ENCODE peak calls at places on chromosomes 5 and 9, in eight cellular contexts. V is thoracic aorta, P is tibial nerve, O is right atrium auricular region, W is heart right ventricle, Y is left lung, H is bronchial epithelial cell, S is colonic mucosa. E is an unnamed sample.

GRCh38 chr5:88256872-88257271 is 11.8 kb downstream of the TMEM161B start:
- DNase-seq in O (no peak), V (no peak), P (no peak), S (no peak), H (no peak), Y (no peak), W (no peak), E (no peak)

GRCh38 chr9:100396769-100397168 is 30.2 kb upstream of the MSANTD3 start:
- DNase-seq in O (no peak), W (no peak), V (no peak), H (no peak), Y (no peak), P (no peak), S (no peak), E (no peak)

GRCh38 chr5:178296066-178296465 is 63.5 kb upstream of the PHYKPL start:
- DNase-seq in P (no peak), V (no peak), W (peak; percentile 47), O (no peak), S (no peak), H (no peak), Y (peak; percentile 1), E (peak; percentile 22)

GRCh38 chr5:173247050-173247449 is 12.0 kb upstream of the NKX2-5 start:
- DNase-seq in Y (no peak), H (no peak), S (no peak), W (no peak), V (no peak), O (no peak), P (no peak), E (no peak)

GRCh38 chr9:34085581-34086500 is 37.2 kb upstream of the UBAP2 start:
- DNase-seq in S (no peak), Y (no peak), P (no peak), V (peak; percentile 11), O (no peak), W (peak; percentile 25), H (no peak), E (no peak)

GRCh38 chr5:157390179-157390923 is 69.7 kb upstream of the NIPAL4 start:
- DNase-seq in S (peak; percentile 33), H (peak; percentile 98), P (no peak), V (no peak), W (no peak), O (no peak), Y (peak; percentile 71), E (peak; percentile 79)

GRCh38 chr9:13613296-13613695 is 333.8 kb upstream of the MPDZ start:
- DNase-seq in W (no peak), H (no peak), V (no peak), O (no peak), P (no peak), S (no peak), Y (no peak), E (no peak)

GRCh38 chr9:25003686-25004085 is 458.0 kb upstream of the IZUMO3 start:
- DNase-seq in H (no peak), O (no peak), W (no peak), S (no peak), V (no peak), Y (no peak), P (no peak), E (peak; percentile 1)

GRCh38 chr5:2992806-2993205 is 241.3 kb upstream of the IRX2 start:
- DNase-seq in O (no peak), Y (no peak), W (no peak), V (no peak), H (no peak), P (no peak), S (no peak), E (no peak)

GRCh38 chr5:9294793-9295465 is 250.9 kb downstream of the SEMA5A start:
- DNase-seq in O (no peak), W (no peak), V (no peak), Y (no peak), H (no peak), P (no peak), S (no peak), E (no peak)

GRCh38 chr9:7169717-7170348 is 412.1 kb downstream of the KDM4C start:
- DNase-seq in O (no peak), S (no peak), W (no peak), P (no peak), V (no peak), H (no peak), Y (no peak), E (no peak)

GRCh38 chr9:136343121-136343883 is 16.0 kb downstream of the GPSM1 start:
- DNase-seq in O (no peak), W (peak; percentile 76), V (no peak), P (no peak), Y (no peak), S (no peak), H (no peak), E (no peak)

GRCh38 chr9:38068866-38069628 is at the start of gene SHB:
- DNase-seq in W (peak; percentile 82), S (peak; percentile 81), P (peak; percentile 66), H (no peak), V (peak; percentile 25), Y (peak; percentile 83), O (peak; percentile 75), E (peak; percentile 84)

GRCh38 chr5:147989239-147989638 is 74.5 kb upstream of the SPINK5 start:
- DNase-seq in V (no peak), Y (no peak), W (no peak), O (no peak), H (peak; percentile 58), P (no peak), S (no peak), E (no peak)

GRCh38 chr9:91422832-91423711 is 560 bp downstream of the NFIL3 start:
- DNase-seq in W (peak; percentile 65), H (peak; percentile 59), S (peak; percentile 74), P (peak; percentile 91), Y (peak; percentile 68), O (peak; percentile 92), V (peak; percentile 24), E (peak; percentile 58)

GRCh38 chr5:61965074-61965473 is 340.9 kb upstream of the KIF2A start:
- DNase-seq in Y (no peak), H (peak; percentile 33), V (no peak), S (no peak), P (peak; percentile 61), W (no peak), O (no peak), E (no peak)

GRCh38 chr5:113214026-113214425 is 220.8 kb downstream of the TSSK1B start:
- DNase-seq in Y (no peak), O (no peak), S (no peak), V (no peak), P (no peak), H (no peak), W (no peak), E (no peak)

GRCh38 chr5:126801992-126802294 is 25.0 kb downstream of the LMNB1 start:
- DNase-seq in H (peak; percentile 36), V (no peak), Y (no peak), P (peak; percentile 13), O (no peak), W (no peak), S (no peak), E (no peak)
- TF ChIP-seq CTCF in H (no peak), V (no peak), Y (no peak), P (peak; percentile 24), O (no peak), W (no peak), S (peak; percentile 29), E (no peak)

DNA sequence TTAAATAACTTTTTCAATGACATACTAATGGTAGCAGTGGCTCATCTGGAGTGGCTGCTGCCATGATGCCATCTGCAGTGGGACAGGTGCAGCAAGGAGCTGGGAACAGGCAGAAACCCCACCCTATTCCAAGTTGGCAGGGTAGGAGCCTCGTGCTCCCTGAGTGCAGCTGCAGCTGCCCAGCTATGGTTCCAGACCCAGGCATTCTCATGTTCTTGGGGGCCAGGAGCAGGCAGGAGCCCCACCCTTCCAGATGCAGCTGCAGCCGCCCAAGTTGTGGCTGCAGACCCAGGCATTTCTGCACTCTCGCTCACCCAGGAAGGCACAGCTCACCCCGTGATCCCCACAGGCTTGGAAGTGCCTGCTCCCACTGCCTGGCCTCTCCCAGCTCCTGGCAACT is 275.9 kb upstream of the ADRA1B start:
- DNase-seq in W (no peak), P (no peak), H (no peak), S (no peak), Y (no peak), O (no peak), V (no peak), E (no peak)
- H3K27me3 ChIP-seq in W (no peaks in the 10 kb centered on the region), P (no peaks in the 10 kb centered on the region), H (no peaks in the 10 kb centered on the region), S (no peaks in the 10 kb centered on the region), Y (no peaks in the 10 kb centered on the region), O (no peaks in the 10 kb centered on the region), V (no peaks in the 10 kb centered on the region), E (no peaks in the 10 kb centered on the region)

DNA sequence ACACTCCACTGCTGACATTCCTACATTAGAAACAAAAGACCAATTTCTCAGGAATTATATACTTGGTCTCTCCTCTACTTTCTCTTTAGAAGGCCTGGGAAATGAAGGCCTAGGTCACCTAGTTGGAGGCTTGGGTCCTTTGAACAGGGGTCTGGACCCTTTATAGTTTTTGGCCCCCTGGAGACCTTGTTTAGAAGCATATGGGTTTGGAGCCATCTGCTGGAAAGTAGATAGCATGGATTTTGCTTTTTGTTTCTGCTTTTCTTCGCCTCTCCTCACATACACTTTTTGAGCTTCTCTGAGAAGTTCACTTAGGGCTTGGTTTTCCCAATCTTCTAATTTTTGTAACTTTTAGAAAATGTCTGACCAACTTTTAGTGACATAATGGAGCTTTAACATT is 67.1 kb upstream of the CDK20 start:
- DNase-seq in W (no peak), H (no peak), V (no peak), S (no peak), P (no peak), Y (no peak), O (no peak), E (no peak)
- TF ChIP-seq CTCF in W (peak; percentile 6), H (no peak), V (no peak), S (no peak), P (no peak), Y (no peak), O (no peak), E (no peak)

GRCh38 chr5:133410335-133410828 is 202.0 kb downstream of the FSTL4 start:
- DNase-seq in P (no peak), O (no peak), V (no peak), H (no peak), S (no peak), Y (no peak), W (no peak), E (no peak)

GRCh38 chr5:133412661-133413060 is 199.7 kb downstream of the FSTL4 start:
- DNase-seq in W (no peak), Y (no peak), O (no peak), V (no peak), S (no peak), P (no peak), H (peak; percentile 78), E (no peak)

GRCh38 chr5:133415906-133416305 is 196.4 kb downstream of the FSTL4 start:
- DNase-seq in O (no peak), V (no peak), Y (no peak), W (no peak), H (no peak), P (no peak), S (no peak), E (no peak)

GRCh38 chr5:133420440-133421301 is 191.7 kb downstream of the FSTL4 start:
- DNase-seq in O (no peak), P (no peak), V (no peak), W (no peak), H (no peak), Y (no peak), S (no peak), E (no peak)

DNA sequence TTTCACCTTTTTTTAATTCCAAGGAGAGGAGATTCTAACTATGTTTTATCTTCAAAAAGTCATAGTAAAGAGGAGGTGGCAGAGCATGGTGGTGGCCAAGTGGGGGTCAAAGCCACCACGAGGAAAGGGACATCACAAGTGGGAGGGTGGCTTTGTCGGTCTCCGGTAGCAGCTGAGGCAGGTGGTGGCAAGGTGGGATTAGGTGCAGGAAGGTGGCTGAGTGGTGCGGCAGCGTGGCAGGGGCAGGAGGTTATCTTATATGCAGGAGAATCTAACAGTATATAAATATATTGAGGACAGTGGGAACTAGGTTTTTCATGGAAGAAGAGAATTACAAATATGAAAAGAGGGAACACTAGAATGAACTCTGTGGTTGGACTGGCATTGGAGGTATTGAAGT is 196.8 kb downstream of the FSTL4 start:
- DNase-seq in Y (no peak), V (no peak), H (no peak), P (no peak), W (no peak), O (no peak), S (no peak), E (no peak)
- H3K27me3 ChIP-seq in Y (peaks cover 12% of the 10 kb centered on the region), V (no peaks in the 10 kb centered on the region), H (no peaks in the 10 kb centered on the region), P (no peaks in the 10 kb centered on the region), W (no peaks in the 10 kb centered on the region), O (no peaks in the 10 kb centered on the region), S (peaks cover 5% of the 10 kb centered on the region), E (no peaks in the 10 kb centered on the region)

E was measured in Caco-2.